ENCODE peak calls at places on chromosomes 6 and 20, in nine cellular contexts. B is T-helper 17 cell; Z is NCI-H1417; W is CD8-positive, alpha-beta memory T cell; P is dorsolateral prefrontal cortex; J is posterior cingulate gyrus; F is cardiac muscle cell; R is mucosa of gallbladder; S is stimulated activated CD4-positive, alpha-beta T cell treated with anti-CD3 and anti-CD28 coated beads, Interleukin-4, amount 100 ng/mL, for 48 hours. M is an unnamed sample.

GRCh38 chr6:169950558-169950957 is 199.1 kb downstream of the ERMARD start:
- DNase-seq in B (no peak), Z (peak; percentile 26), W (no peak), P (peak; percentile 20), J (no peak), F (no peak), R (peak; percentile 32), S (no peak), M (no peak)

GRCh38 chr6:138517635-138518034 is 18.3 kb upstream of the NHSL1 start:
- DNase-seq in B (peak; percentile 28), Z (no peak), W (peak; percentile 46), P (no peak), J (peak; percentile 88), F (no peak), R (peak; percentile 43), S (peak; percentile 30), M (no peak)

GRCh38 chr6:166989427-166990034 is 9.7 kb upstream of the CEP43 start:
- DNase-seq in B (peak; percentile 13), Z (no peak), W (peak; percentile 54), P (no peak), J (no peak), F (peak; percentile 25), R (peak; percentile 25), S (no peak), M (peak; percentile 39)

GRCh38 chr20:19427480-19427879 is 215.0 kb downstream of the SLC24A3 start:
- DNase-seq in B (no peak), Z (no peak), W (no peak), P (no peak), J (no peak), F (peak; percentile 34), R (no peak), S (no peak), M (no peak)

GRCh38 chr20:36349384-36350170 is 43.4 kb downstream of the DLGAP4 start:
- DNase-seq in B (no peak), Z (no peak), W (no peak), P (no peak), J (peak; percentile 57), F (no peak), R (no peak), S (no peak), M (no peak)

GRCh38 chr20:33490023-33490933 is at the start of gene CBFA2T2:
- DNase-seq in B (no peak), Z (no peak), W (no peak), P (peak; percentile 39), J (peak; percentile 94), F (no peak), R (peak; percentile 55), S (no peak), M (peak; percentile 60)

GRCh38 chr6:56890683-56891429 is 64.1 kb upstream of the BEND6 start:
- DNase-seq in B (no peak), Z (no peak), W (no peak), P (no peak), J (no peak), F (no peak), R (no peak), S (peak; percentile 13), M (no peak)

GRCh38 chr6:83432626-83433025 is 1.8 kb upstream of the ME1 start:
- DNase-seq in B (no peak), Z (no peak), W (no peak), P (no peak), J (no peak), F (no peak), R (no peak), S (no peak), M (no peak)

GRCh38 chr6:90343581-90343980 is 46.9 kb upstream of the BACH2 start:
- DNase-seq in B (no peak), Z (no peak), W (no peak), P (no peak), J (no peak), F (no peak), R (no peak), S (no peak), M (no peak)

GRCh38 chr6:42970859-42971612 is 7.9 kb downstream of the PEX6 start:
- DNase-seq in B (no peak), Z (no peak), W (no peak), P (no peak), J (peak; percentile 31), F (no peak), R (no peak), S (no peak), M (no peak)

GRCh38 chr6:7697820-7698623 is 27.9 kb upstream of the BMP6 start:
- DNase-seq in B (no peak), Z (no peak), W (no peak), P (no peak), J (no peak), F (no peak), R (peak; percentile 27), S (no peak), M (no peak)

GRCh38 chr6:141077355-141078333 is 1055.1 kb upstream of the GJE1 start:
- DNase-seq in B (no peak), Z (no peak), W (no peak), P (no peak), J (no peak), F (peak; percentile 46), R (no peak), S (no peak), M (no peak)

GRCh38 chr6:170102038-170102437 is 188.8 kb downstream of the DLL1 start:
- DNase-seq in B (no peak), Z (no peak), W (no peak), P (no peak), J (peak; percentile 75), F (no peak), R (no peak), S (no peak), M (no peak)

GRCh38 chr20:19688031-19688806 is 69.8 kb upstream of the RIN2 start:
- DNase-seq in B (no peak), Z (no peak), W (no peak), P (peak; percentile 74), J (peak; percentile 95), F (peak; percentile 85), R (peak; percentile 68), S (no peak), M (peak; percentile 68)

GRCh38 chr6:154404791-154405400 is 48.3 kb upstream of the IPCEF1 start:
- DNase-seq in B (no peak), Z (no peak), W (no peak), P (no peak), J (no peak), F (no peak), R (no peak), S (no peak), M (no peak)

M was measured in putamen.